ENCODE peak calls at places on chromosomes 5 and 9, in five cellular contexts. M, H, K, B and U are unnamed samples.

GRCh38 chr9:88746029-88746743 is 211.2 kb downstream of the NXNL2 start:
- DNase-seq in M (no peak), H (no peak), K (peak), B (no peak), U (peak)

GRCh38 chr5:41510176-41510831 is at the start of gene PLCXD3:
- DNase-seq in H (peak), B (no peak), K (no peak), M (no peak), U (peak)

GRCh38 chr5:9183989-9184388 is 361.9 kb downstream of the SEMA5A start:
- DNase-seq in B (no peak), H (no peak), M (no peak), K (no peak), U (no peak)

GRCh38 chr9:128249914-128250838 is 25.6 kb downstream of the GOLGA2 start:
- DNase-seq in H (peak), B (peak), M (peak), K (peak), U (peak)

GRCh38 chr5:155726267-155726666 is 600.7 kb upstream of the SGCD start:
- DNase-seq in H (peak), K (peak), M (no peak), B (no peak), U (peak)

GRCh38 chr5:134561871-134562296 is 36.4 kb downstream of the JADE2 start:
- DNase-seq in M (no peak), H (no peak), K (peak), B (no peak), U (peak)

GRCh38 chr9:129567842-129568559 is 52.9 kb downstream of the C9orf50 start:
- DNase-seq in K (peak), H (peak), B (no peak), M (no peak), U (peak)

GRCh38 chr5:4949108-4949507 is 191.0 kb upstream of the ADAMTS16 start:
- DNase-seq in H (no peak), K (no peak), M (no peak), B (no peak), U (no peak)

GRCh38 chr5:32249668-32250067 is 63.1 kb downstream of the MTMR12 start:
- DNase-seq in B (no peak), M (no peak), H (no peak), K (no peak), U (no peak)

GRCh38 chr5:165504716-165505115 is 1999.3 kb downstream of the MAT2B start:
- DNase-seq in M (no peak), K (no peak), B (no peak), H (no peak), U (no peak)

GRCh38 chr9:32339424-32339823 is 45.0 kb upstream of the ACO1 start:
- DNase-seq in H (no peak), K (no peak), M (no peak), B (no peak), U (no peak)

GRCh38 chr5:34411470-34412346 is 244.4 kb upstream of the RAI14 start:
- DNase-seq in H (no peak), K (peak), M (no peak), B (no peak), U (no peak)

GRCh38 chr5:113748403-113748802 is 234.9 kb downstream of the YTHDC2 start:
- DNase-seq in K (no peak), H (no peak), B (no peak), M (no peak), U (peak)